ENCODE peak calls at places on chromosome 3, in ten cellular contexts. One of them, this sample, is unnamed.

GRCh38 chr3:98445949-98446406 is 17.0 kb upstream of the OR5K1 start:
- DNase-seq in SW480: no peak
- DNase-seq in Calu3: no peak
- DNase-seq in central memory CD4-positive, alpha-beta T cell: no peak
- DNase-seq in stimulated activated CD8-positive, alpha-beta memory T cell treated with anti-CD3 and anti-CD28 coated beads, Interleukin-7, amount 100 ng/mL, for 4 hours: no peak
- DNase-seq in mammary epithelial cell: peak
- DNase-seq in cardiac muscle cell: no peak
- DNase-seq in left cardiac atrium: no peak
- DNase-seq in GM10248: peak
- DNase-seq in activated naive CD4-positive, alpha-beta T cell treated with anti-CD3 and anti-CD28 coated beads, Interleukin-2, amount 10 ng/mL, durations not matched to agents 7 days and 5 days: no peak
- DNase-seq in this sample: no peak

GRCh38 chr3:66795365-66795764 is 202.7 kb upstream of the KBTBD8 start:
- DNase-seq in stimulated activated CD8-positive, alpha-beta memory T cell treated with anti-CD3 and anti-CD28 coated beads, Interleukin-7, amount 100 ng/mL, for 4 hours: no peak
- DNase-seq in mammary epithelial cell: no peak
- DNase-seq in left cardiac atrium: no peak
- DNase-seq in Calu3: no peak
- DNase-seq in SW480: no peak
- DNase-seq in cardiac muscle cell: no peak
- DNase-seq in activated naive CD4-positive, alpha-beta T cell treated with anti-CD3 and anti-CD28 coated beads, Interleukin-2, amount 10 ng/mL, durations not matched to agents 7 days and 5 days: no peak
- DNase-seq in GM10248: no peak
- DNase-seq in central memory CD4-positive, alpha-beta T cell: no peak
- DNase-seq in this sample: no peak

GRCh38 chr3:107412376-107412775 is 35.1 kb downstream of the CCDC54 start:
- DNase-seq in Calu3: no peak
- DNase-seq in left cardiac atrium: no peak
- DNase-seq in GM10248: no peak
- DNase-seq in mammary epithelial cell: peak
- DNase-seq in central memory CD4-positive, alpha-beta T cell: no peak
- DNase-seq in cardiac muscle cell: no peak
- DNase-seq in SW480: no peak
- DNase-seq in activated naive CD4-positive, alpha-beta T cell treated with anti-CD3 and anti-CD28 coated beads, Interleukin-2, amount 10 ng/mL, durations not matched to agents 7 days and 5 days: no peak
- DNase-seq in stimulated activated CD8-positive, alpha-beta memory T cell treated with anti-CD3 and anti-CD28 coated beads, Interleukin-7, amount 100 ng/mL, for 4 hours: no peak
- DNase-seq in this sample: no peak

GRCh38 chr3:14486460-14486859 is 53.7 kb downstream of the GRIP2 start:
- DNase-seq in central memory CD4-positive, alpha-beta T cell: no peak
- DNase-seq in Calu3: no peak
- DNase-seq in mammary epithelial cell: no peak
- DNase-seq in SW480: no peak
- DNase-seq in activated naive CD4-positive, alpha-beta T cell treated with anti-CD3 and anti-CD28 coated beads, Interleukin-2, amount 10 ng/mL, durations not matched to agents 7 days and 5 days: no peak
- DNase-seq in left cardiac atrium: peak
- DNase-seq in GM10248: no peak
- DNase-seq in stimulated activated CD8-positive, alpha-beta memory T cell treated with anti-CD3 and anti-CD28 coated beads, Interleukin-7, amount 100 ng/mL, for 4 hours: no peak
- DNase-seq in cardiac muscle cell: no peak
- DNase-seq in this sample: no peak

GRCh38 chr3:38843898-38844297 is 27.9 kb upstream of the SCN10A start:
- DNase-seq in stimulated activated CD8-positive, alpha-beta memory T cell treated with anti-CD3 and anti-CD28 coated beads, Interleukin-7, amount 100 ng/mL, for 4 hours: no peak
- DNase-seq in activated naive CD4-positive, alpha-beta T cell treated with anti-CD3 and anti-CD28 coated beads, Interleukin-2, amount 10 ng/mL, durations not matched to agents 7 days and 5 days: no peak
- DNase-seq in central memory CD4-positive, alpha-beta T cell: no peak
- DNase-seq in left cardiac atrium: no peak
- DNase-seq in SW480: peak
- DNase-seq in mammary epithelial cell: peak
- DNase-seq in GM10248: no peak
- DNase-seq in Calu3: peak
- DNase-seq in cardiac muscle cell: peak
- DNase-seq in this sample: peak

GRCh38 chr3:73073091-73073707 is 11.7 kb downstream of the EBLN2 start:
- DNase-seq in Calu3: no peak
- DNase-seq in activated naive CD4-positive, alpha-beta T cell treated with anti-CD3 and anti-CD28 coated beads, Interleukin-2, amount 10 ng/mL, durations not matched to agents 7 days and 5 days: no peak
- DNase-seq in stimulated activated CD8-positive, alpha-beta memory T cell treated with anti-CD3 and anti-CD28 coated beads, Interleukin-7, amount 100 ng/mL, for 4 hours: no peak
- DNase-seq in central memory CD4-positive, alpha-beta T cell: no peak
- DNase-seq in left cardiac atrium: no peak
- DNase-seq in cardiac muscle cell: no peak
- DNase-seq in mammary epithelial cell: no peak
- DNase-seq in GM10248: no peak
- DNase-seq in SW480: no peak
- DNase-seq in this sample: peak

GRCh38 chr3:60557122-60557521 is 694.1 kb downstream of the FHIT start:
- DNase-seq in stimulated activated CD8-positive, alpha-beta memory T cell treated with anti-CD3 and anti-CD28 coated beads, Interleukin-7, amount 100 ng/mL, for 4 hours: no peak
- DNase-seq in SW480: no peak
- DNase-seq in cardiac muscle cell: no peak
- DNase-seq in mammary epithelial cell: no peak
- DNase-seq in central memory CD4-positive, alpha-beta T cell: no peak
- DNase-seq in activated naive CD4-positive, alpha-beta T cell treated with anti-CD3 and anti-CD28 coated beads, Interleukin-2, amount 10 ng/mL, durations not matched to agents 7 days and 5 days: no peak
- DNase-seq in GM10248: no peak
- DNase-seq in Calu3: no peak
- DNase-seq in left cardiac atrium: no peak
- DNase-seq in this sample: no peak

GRCh38 chr3:150975992-150976368 is 3.5 kb upstream of the CLRN1 start:
- DNase-seq in cardiac muscle cell: no peak
- DNase-seq in Calu3: no peak
- DNase-seq in stimulated activated CD8-positive, alpha-beta memory T cell treated with anti-CD3 and anti-CD28 coated beads, Interleukin-7, amount 100 ng/mL, for 4 hours: no peak
- DNase-seq in central memory CD4-positive, alpha-beta T cell: no peak
- DNase-seq in SW480: no peak
- DNase-seq in left cardiac atrium: no peak
- DNase-seq in activated naive CD4-positive, alpha-beta T cell treated with anti-CD3 and anti-CD28 coated beads, Interleukin-2, amount 10 ng/mL, durations not matched to agents 7 days and 5 days: no peak
- DNase-seq in GM10248: no peak
- DNase-seq in mammary epithelial cell: no peak
- DNase-seq in this sample: no peak

GRCh38 chr3:118951089-118951488 is 83.6 kb downstream of the IGSF11 start:
- DNase-seq in central memory CD4-positive, alpha-beta T cell: no peak
- DNase-seq in left cardiac atrium: no peak
- DNase-seq in cardiac muscle cell: no peak
- DNase-seq in SW480: no peak
- DNase-seq in stimulated activated CD8-positive, alpha-beta memory T cell treated with anti-CD3 and anti-CD28 coated beads, Interleukin-7, amount 100 ng/mL, for 4 hours: no peak
- DNase-seq in mammary epithelial cell: no peak
- DNase-seq in activated naive CD4-positive, alpha-beta T cell treated with anti-CD3 and anti-CD28 coated beads, Interleukin-2, amount 10 ng/mL, durations not matched to agents 7 days and 5 days: no peak
- DNase-seq in GM10248: no peak
- DNase-seq in Calu3: no peak
- DNase-seq in this sample: no peak

This sample was measured in HepG2.